ENCODE peak calls at places on chromosomes 11 and 22, in nine cellular contexts. X is NB4, F is DND-41, G is adrenal gland, Q is HFF-Myc, W is heart right ventricle, Z is HFFc6, A is AG04450, M is AG10803. S is an unnamed sample.
A peak's percentile ranks its signal among the peaks of the same experiment; 100 is the strongest.

GRCh38 chr11:117380676-117381075 is 53.0 kb downstream of the CEP164 start:
- DNase-seq in X (no peak), F (no peak), G (no peak), Q (no peak), W (no peak), Z (no peak), A (no peak), M (no peak), S (no peak)

GRCh38 chr11:126163074-126163700 is 48.3 kb downstream of the RPUSD4 start:
- DNase-seq in X (no peak), F (peak; percentile 48), G (peak; percentile 35), Q (peak; percentile 69), W (no peak), Z (peak; percentile 85), A (peak; percentile 71), M (peak; percentile 95), S (no peak)

GRCh38 chr11:15199693-15200092 is 85.0 kb downstream of the INSC start:
- DNase-seq in X (no peak), F (no peak), G (peak; percentile 15), Q (no peak), W (peak; percentile 39), Z (no peak), A (no peak), M (peak; percentile 38), S (no peak)

GRCh38 chr11:122139595-122139866 is 23.5 kb upstream of the BLID start:
- DNase-seq in X (no peak), F (no peak), G (no peak), Q (no peak), W (no peak), Z (no peak), A (peak; percentile 36), M (no peak), S (no peak)

GRCh38 chr11:20754957-20755356 is 85.6 kb downstream of the NELL1 start:
- DNase-seq in X (peak; percentile 48), F (no peak), G (no peak), Q (no peak), W (no peak), Z (no peak), A (no peak), M (no peak), S (no peak)

GRCh38 chr11:1836011-1836945 is 1.5 kb downstream of the SYT8 start:
- DNase-seq in X (no peak), F (no peak), G (peak; percentile 14), Q (no peak), W (peak; percentile 17), Z (no peak), A (no peak), M (no peak), S (no peak)

GRCh38 chr11:33724644-33725035 is 11.6 kb downstream of the CD59 start:
- DNase-seq in X (no peak), F (no peak), G (peak; percentile 41), Q (no peak), W (no peak), Z (peak; percentile 31), A (no peak), M (peak; percentile 70), S (no peak)

GRCh38 chr11:107591446-107592236 is 694 bp downstream of the ELMOD1 start:
- DNase-seq in X (no peak), F (no peak), G (peak; percentile 9), Q (no peak), W (peak; percentile 13), Z (no peak), A (no peak), M (peak; percentile 11), S (peak; percentile 24)

GRCh38 chr11:563812-564578 is 3.2 kb downstream of the RASSF7 start:
- DNase-seq in X (no peak), F (no peak), G (no peak), Q (no peak), W (no peak), Z (no peak), A (no peak), M (no peak), S (no peak)

GRCh38 chr11:68584991-68585524 is 99.3 kb upstream of the GAL start:
- DNase-seq in X (no peak), F (no peak), G (no peak), Q (no peak), W (no peak), Z (no peak), A (no peak), M (no peak), S (no peak)

GRCh38 chr22:39501644-39502108 is 414 bp upstream of the MIEF1 start:
- DNase-seq in X (no peak), F (no peak), G (no peak), Q (no peak), W (no peak), Z (no peak), A (no peak), M (no peak), S (no peak)

GRCh38 chr22:39503590-39503989 is 1.5 kb downstream of the MIEF1 start:
- DNase-seq in X (no peak), F (no peak), G (no peak), Q (no peak), W (no peak), Z (no peak), A (no peak), M (no peak), S (no peak)

GRCh38 chr22:39504071-39504470 is 2.0 kb downstream of the MIEF1 start:
- DNase-seq in X (no peak), F (no peak), G (no peak), Q (no peak), W (no peak), Z (no peak), A (no peak), M (no peak), S (no peak)

GRCh38 chr22:39502789-39503464 is 837 bp downstream of the MIEF1 start:
- DNase-seq in X (peak; percentile 67), F (no peak), G (no peak), Q (no peak), W (no peak), Z (no peak), A (no peak), M (no peak), S (no peak)

DNA sequence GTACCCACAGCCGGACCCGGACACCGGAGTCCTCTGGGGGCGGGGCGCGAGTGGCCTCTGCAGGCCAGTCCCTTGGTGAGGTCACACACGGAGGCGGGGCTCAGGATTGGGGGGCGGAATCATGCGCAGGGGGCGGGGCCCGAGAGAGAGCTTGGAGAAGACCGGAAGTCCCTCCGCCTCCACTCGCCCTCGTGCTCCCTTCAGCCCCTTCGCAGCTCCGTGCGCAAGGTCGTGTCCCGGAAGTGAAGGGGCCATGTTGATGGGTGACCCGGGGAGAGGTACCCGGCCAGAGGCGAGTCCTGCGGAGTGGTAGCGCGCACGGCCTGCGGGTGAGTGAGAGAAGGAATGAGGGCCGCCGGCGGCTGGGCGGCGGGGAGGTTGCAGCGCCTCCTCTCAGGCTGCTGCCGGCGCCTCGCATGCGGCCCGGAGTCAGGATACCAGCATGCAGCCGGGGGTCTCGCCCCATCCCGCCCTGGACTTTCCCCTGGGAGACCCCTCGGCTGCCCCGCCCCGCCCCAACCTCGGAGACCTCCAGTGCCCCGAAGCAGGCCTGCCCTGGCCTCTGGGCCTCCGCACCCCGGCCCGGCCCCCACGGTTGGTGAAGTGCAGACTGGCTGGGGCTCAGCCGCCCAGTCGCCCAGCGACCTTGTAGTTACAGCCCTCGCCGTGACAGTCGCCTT is at the start of gene MIEF1:
- DNase-seq in X (peak; percentile 97), F (peak; percentile 93), G (peak; percentile 99), Q (peak; percentile 87), W (peak; percentile 98), Z (peak; percentile 89), A (peak; percentile 80), M (peak; percentile 96), S (peak; percentile 93)
- TF ChIP-seq CTCF in X (no peak), F (no peak), G (no peak), Q (no peak), W (no peak), Z (peak; percentile 27), A (peak; percentile 12), M (no peak), S (no peak)

GRCh38 chr11:84408946-84409411 is 1122.8 kb upstream of the CCDC90B start:
- DNase-seq in X (no peak), F (no peak), G (no peak), Q (no peak), W (no peak), Z (no peak), A (no peak), M (peak; percentile 29), S (no peak)
- TF ChIP-seq CTCF in X (no peak), F (no peak), G (no peak), Q (no peak), W (no peak), Z (no peak), A (no peak), M (no peak), S (no peak)

DNA sequence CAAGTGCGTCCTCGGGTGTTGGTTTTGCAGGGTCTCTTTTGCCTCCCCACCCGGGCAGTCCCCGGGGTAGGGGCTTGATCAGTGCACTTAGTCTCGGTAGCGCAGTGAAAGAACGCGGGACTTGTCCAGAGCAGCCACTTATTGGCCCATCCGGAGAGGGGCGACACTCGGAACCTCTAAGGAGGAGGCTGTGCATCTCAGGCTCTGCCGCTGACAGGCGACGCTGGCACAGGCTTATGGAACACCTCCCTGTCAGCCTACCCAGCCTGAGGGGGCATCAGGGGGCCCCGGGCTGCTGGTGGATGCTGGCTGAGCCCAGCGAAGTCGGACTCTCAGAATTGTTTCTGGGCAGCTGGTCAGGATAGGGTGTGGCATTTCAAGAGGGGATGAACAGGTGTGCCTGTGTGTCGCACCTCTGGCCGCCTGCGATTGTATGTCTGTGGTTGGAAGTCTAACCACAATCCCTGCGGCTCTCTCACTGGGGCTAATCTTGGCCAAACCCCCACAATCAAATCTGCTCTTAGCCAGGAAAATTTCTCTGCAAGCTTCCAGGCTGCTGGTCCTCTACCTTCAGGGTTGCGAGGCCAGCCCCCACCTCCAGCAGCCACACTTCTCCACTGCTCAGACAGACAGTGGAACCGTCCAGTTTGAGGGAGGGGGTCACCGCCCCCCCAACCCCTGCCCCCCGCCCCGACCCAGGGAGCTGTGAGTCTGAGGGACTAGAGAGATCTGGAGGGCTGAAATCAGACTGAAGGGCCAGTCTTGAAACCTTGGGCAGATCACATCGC is 814 bp downstream of the ATG16L2 start:
- DNase-seq in X (peak; percentile 87), F (peak; percentile 76), G (peak; percentile 60), Q (no peak), W (no peak), Z (peak; percentile 60), A (no peak), M (peak; percentile 56), S (peak; percentile 66)
- TF ChIP-seq CTCF in X (peak; percentile 1), F (peak; percentile 46), G (no peak), Q (no peak), W (no peak), Z (no peak), A (no peak), M (no peak), S (no peak)

DNA sequence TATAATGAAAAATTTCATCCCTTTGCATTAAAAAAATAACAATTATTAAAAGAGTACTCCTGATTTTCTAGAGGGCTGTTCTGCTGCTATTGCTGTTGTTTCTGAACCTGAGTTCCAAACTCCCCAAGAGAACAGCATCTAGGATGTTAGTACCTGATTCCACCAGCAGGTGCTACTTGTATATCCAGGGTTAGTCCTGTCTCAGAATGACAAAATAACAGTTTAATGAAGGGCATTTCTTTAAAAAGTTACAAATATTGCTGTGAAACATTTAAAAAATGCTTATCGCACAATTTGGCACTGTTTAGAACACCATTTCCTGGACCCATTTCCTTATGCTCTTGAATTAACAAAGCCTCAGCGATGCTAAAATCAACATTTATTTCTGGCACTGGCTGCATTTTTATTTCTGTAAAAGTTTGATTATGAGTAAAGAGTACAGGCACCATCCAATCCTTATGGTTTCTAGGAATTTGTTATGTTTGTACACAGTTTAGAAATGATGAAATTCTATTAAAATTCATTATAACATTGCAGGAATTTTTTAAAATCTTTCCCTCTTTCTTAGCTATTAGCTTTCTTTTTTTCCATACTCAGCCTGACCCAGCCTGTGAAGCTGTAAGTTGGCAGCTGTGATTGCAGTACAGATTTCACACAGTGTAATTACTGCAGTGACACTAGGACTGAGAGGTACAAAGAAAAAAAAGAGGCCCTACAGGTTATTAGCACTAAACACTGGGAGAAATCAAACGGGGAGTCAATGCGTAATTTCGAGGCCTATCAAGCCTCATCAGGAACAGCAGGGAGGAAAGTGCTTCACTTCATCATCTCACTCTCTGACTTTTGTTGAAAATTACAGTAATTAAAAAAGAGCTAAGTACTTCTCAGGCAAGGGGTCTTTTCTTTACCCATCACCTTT is 208.8 kb downstream of the DCDC1 start:
- DNase-seq in X (no peak), F (no peak), G (no peak), Q (no peak), W (no peak), Z (no peak), A (no peak), M (no peak), S (peak; percentile 9)
- TF ChIP-seq CTCF in X (no peak), F (peak; percentile 37), G (no peak), Q (peak; percentile 8), W (peak; percentile 19), Z (peak; percentile 58), A (peak; percentile 46), M (peak; percentile 22), S (peak; percentile 76)

S was measured in endothelial cell.